ENCODE peak calls at places on chromosomes 2 and 18, in four cellular contexts. B is CD4-positive, CD25-positive, alpha-beta regulatory T cell; P is fibroblast of lung; D is aorta. Z is an unnamed sample. For H3K36me3, the result is how much of the 10 kb centered on the place peaks cover.

GRCh38 chr2:237341872-237342271 is 72.1 kb downstream of the COL6A3 start:
- DNase-seq in B (no peak), P (no peak), D (no peak), Z (no peak)

GRCh38 chr2:144836635-144837350 is 316.9 kb upstream of the ZEB2 start:
- DNase-seq in B (no peak), P (peak), D (no peak), Z (no peak)

GRCh38 chr18:55737266-55737665 is 149.3 kb upstream of the TCF4 start:
- DNase-seq in B (no peak), P (no peak), D (no peak), Z (no peak)

GRCh38 chr2:74528600-74529356 is 728 bp downstream of the AUP1 start:
- DNase-seq in B (no peak), P (no peak), D (no peak), Z (no peak)

GRCh38 chr2:75560022-75560767 is 544 bp downstream of the EVA1A start:
- DNase-seq in B (peak), P (peak), D (no peak), Z (no peak)

GRCh38 chr2:96512341-96512740 is 7.2 kb upstream of the NEURL3 start:
- DNase-seq in B (no peak), P (no peak), D (no peak), Z (no peak)

GRCh38 chr2:17851731-17852585 is 26.5 kb upstream of the KCNS3 start:
- DNase-seq in B (peak), P (peak), D (peak), Z (peak)

GRCh38 chr18:8609711-8610441 is 639 bp downstream of the RAB12 start:
- DNase-seq in B (peak), P (no peak), D (no peak), Z (no peak)

GRCh38 chr2:23386422-23387220 is 1.6 kb downstream of the KLHL29 start:
- DNase-seq in B (peak), P (peak), D (peak), Z (no peak)

GRCh38 chr2:38660282-38660681 is 5.6 kb upstream of the GALM start:
- DNase-seq in B (no peak), P (no peak), D (no peak), Z (no peak)

GRCh38 chr2:24509840-24510239 is 18.8 kb downstream of the NCOA1 start:
- DNase-seq in B (no peak), P (no peak), D (no peak), Z (no peak)

GRCh38 chr18:79047556-79048244 is 21.5 kb upstream of the ATP9B start:
- DNase-seq in B (no peak), P (no peak), D (no peak), Z (no peak)

GRCh38 chr2:134120160-134120717 is 133.6 kb upstream of the MGAT5 start:
- DNase-seq in B (no peak), P (no peak), D (peak), Z (no peak)

GRCh38 chr2:134314656-134315377 is 60.9 kb downstream of the MGAT5 start:
- DNase-seq in B (no peak), P (no peak), D (no peak), Z (no peak)

GRCh38 chr2:70084973-70085710 is 2.1 kb upstream of the PCBP1 start:
- DNase-seq in B (peak), P (no peak), D (no peak), Z (peak)

GRCh38 chr2:199309411-199309810 is 148.3 kb downstream of the SATB2 start:
- DNase-seq in B (no peak), P (no peak), D (no peak), Z (no peak)
- H3K36me3 ChIP-seq in B (under half), P (under half), D (under half), Z (under half)

DNA sequence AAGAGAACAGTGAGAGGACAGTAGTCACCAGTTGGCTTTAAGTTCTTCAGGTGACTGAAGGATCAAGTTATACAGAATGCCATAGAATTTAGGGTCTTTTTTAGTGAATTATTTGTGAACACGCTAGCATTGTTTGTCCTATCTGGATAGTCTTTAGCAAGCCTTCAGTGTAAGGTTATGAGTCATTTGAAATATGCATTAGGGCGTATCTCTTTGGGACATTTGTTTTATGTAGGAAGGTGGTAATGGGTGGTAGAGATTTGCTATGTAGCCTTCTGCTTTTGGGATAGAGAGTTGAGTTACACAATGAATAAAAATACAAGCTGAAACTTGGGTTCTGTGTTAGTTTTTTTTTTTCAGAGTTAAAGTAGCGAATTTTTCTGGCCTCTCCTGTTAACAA is 13.0 kb downstream of the ACTR2 start:
- DNase-seq in B (no peak), P (peak), D (no peak), Z (no peak)
- H3K36me3 ChIP-seq in B (half or more), P (under half), D (under half), Z (under half)

GRCh38 chr2:131081190-131081589 is 12.1 kb downstream of the FAM168B start:
- DNase-seq in B (no peak), P (no peak), D (no peak), Z (no peak)
- H3K36me3 ChIP-seq in B (half or more), P (under half), D (under half), Z (under half)

GRCh38 chr2:10794891-10795290 is 17.7 kb downstream of the PDIA6 start:
- DNase-seq in B (no peak), P (no peak), D (no peak), Z (no peak)
- H3K36me3 ChIP-seq in B (half or more), P (under half), D (under half), Z (under half)

GRCh38 chr2:152071518-152071917 is 27.3 kb downstream of the CACNB4 start:
- DNase-seq in B (no peak), P (no peak), D (no peak), Z (no peak)
- H3K36me3 ChIP-seq in B (under half), P (under half), D (under half), Z (under half)

DNA sequence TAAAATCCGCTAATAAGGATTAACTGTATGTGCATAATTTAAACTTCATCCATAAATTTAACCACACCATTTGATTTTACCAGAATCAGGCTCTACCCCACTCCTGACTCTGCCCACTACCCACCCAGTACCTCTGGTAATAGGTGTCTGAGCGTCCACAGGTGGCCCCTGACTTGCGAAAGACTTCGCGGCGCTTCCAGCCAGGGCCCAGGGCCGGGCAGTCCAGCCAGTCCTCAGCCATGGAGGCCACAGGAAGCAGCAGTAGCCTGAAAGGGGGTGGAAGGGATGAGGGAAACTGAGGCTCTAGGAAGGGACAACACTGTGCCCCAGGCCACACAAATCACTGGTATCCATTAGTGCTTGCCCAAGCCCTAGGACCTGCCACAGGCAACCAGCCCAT is 1.6 kb downstream of the MBD1 start:
- DNase-seq in B (no peak), P (no peak), D (no peak), Z (no peak)
- H3K36me3 ChIP-seq in B (half or more), P (under half), D (under half), Z (under half)

GRCh38 chr2:105821428-105822125 is 76.9 kb downstream of the NCK2 start:
- DNase-seq in B (no peak), P (no peak), D (no peak), Z (no peak)

GRCh38 chr2:105824446-105824845 is 79.7 kb downstream of the NCK2 start:
- DNase-seq in B (no peak), P (no peak), D (no peak), Z (no peak)

GRCh38 chr2:105820691-105821090 is 76.0 kb downstream of the NCK2 start:
- DNase-seq in B (no peak), P (no peak), D (no peak), Z (no peak)

GRCh38 chr2:105820151-105820550 is 75.4 kb downstream of the NCK2 start:
- DNase-seq in B (no peak), P (no peak), D (no peak), Z (no peak)

DNA sequence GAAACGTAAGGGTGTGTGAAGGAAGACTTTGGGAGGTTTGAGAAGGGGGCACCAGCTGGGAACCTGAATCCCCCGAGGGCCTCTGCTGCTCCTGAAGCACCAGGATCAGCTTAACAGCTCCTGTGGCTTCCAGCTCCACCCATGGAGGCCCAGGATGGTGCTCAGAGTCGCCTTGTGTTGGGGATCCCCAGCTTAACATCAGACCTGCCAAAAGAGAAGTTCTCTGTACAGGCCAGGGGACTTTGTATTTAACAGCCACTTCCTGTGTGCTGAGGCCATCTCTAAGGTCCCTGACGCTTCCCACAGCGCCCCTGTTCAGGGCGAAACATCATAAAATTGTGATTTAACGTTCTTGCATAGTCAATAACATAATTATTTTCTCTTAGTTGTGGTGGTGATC is 77.5 kb downstream of the NCK2 start:
- DNase-seq in B (peak), P (no peak), D (no peak), Z (no peak)
- H3K36me3 ChIP-seq in B (half or more), P (under half), D (under half), Z (under half)

GRCh38 chr2:86135653-86136052 is 29.6 kb downstream of the PTCD3 start:
- DNase-seq in B (no peak), P (peak), D (no peak), Z (no peak)

GRCh38 chr2:86134709-86135108 is 28.7 kb downstream of the PTCD3 start:
- DNase-seq in B (no peak), P (no peak), D (no peak), Z (no peak)

GRCh38 chr2:86138736-86139625 is 32.9 kb downstream of the PTCD3 start:
- DNase-seq in B (no peak), P (no peak), D (no peak), Z (no peak)

GRCh38 chr2:86139981-86140380 is 33.9 kb downstream of the PTCD3 start:
- DNase-seq in B (peak), P (no peak), D (no peak), Z (no peak)

GRCh38 chr2:86136141-86136540 is 30.1 kb downstream of the PTCD3 start:
- DNase-seq in B (no peak), P (no peak), D (no peak), Z (no peak)
- H3K36me3 ChIP-seq in B (half or more), P (under half), D (under half), Z (under half)

GRCh38 chr2:203399031-203399430 is 70.8 kb downstream of the ABI2 start:
- DNase-seq in B (no peak), P (peak), D (no peak), Z (no peak)
- H3K36me3 ChIP-seq in B (under half), P (under half), D (under half), Z (under half)